ENCODE peak calls at places on chromosomes 12 and 14, in six cellular contexts. A, O, J, N, D and M are unnamed samples.

GRCh38 chr14:91903070-91903469 is 35.7 kb upstream of the TC2N start:
- DNase-seq in N (no peak), O (no peak), A (no peak), D (no peak), J (no peak), M (no peak)

GRCh38 chr12:92088802-92089201 is 56.8 kb downstream of the BTG1 start:
- DNase-seq in A (no peak), J (peak), N (no peak), O (no peak), D (no peak), M (no peak)

GRCh38 chr14:49879683-49880204 is 13.1 kb upstream of the ARF6 start:
- DNase-seq in D (peak), O (peak), N (no peak), J (peak), A (peak), M (no peak)

GRCh38 chr12:5073838-5074237 is 30.2 kb downstream of the KCNA5 start:
- DNase-seq in A (peak), O (no peak), N (no peak), J (no peak), D (no peak), M (no peak)

GRCh38 chr12:46722737-46723136 is 103.1 kb downstream of the SLC38A4 start:
- DNase-seq in N (no peak), O (no peak), A (peak), D (no peak), J (no peak), M (no peak)

GRCh38 chr14:72961579-72962335 is 35.5 kb downstream of the DCAF4 start:
- DNase-seq in J (no peak), D (no peak), N (no peak), A (no peak), O (no peak), M (peak)

GRCh38 chr12:103505371-103506236 is 9.8 kb upstream of the C12orf42 start:
- DNase-seq in A (no peak), N (no peak), D (no peak), O (no peak), J (no peak), M (no peak)

GRCh38 chr12:25056011-25056410 is 107.1 kb upstream of the BCAT1 start:
- DNase-seq in O (no peak), J (no peak), N (no peak), A (no peak), D (no peak), M (no peak)

GRCh38 chr12:103962493-103962892 is 3.2 kb upstream of the TDG start:
- DNase-seq in J (peak), A (no peak), N (no peak), O (no peak), D (no peak), M (no peak)

GRCh38 chr12:94202245-94203180 is 54.1 kb downstream of the PLXNC1 start:
- DNase-seq in J (no peak), A (peak), D (no peak), O (no peak), N (no peak), M (peak)

GRCh38 chr12:48977290-48978281 is 536 bp upstream of the WNT1 start:
- DNase-seq in O (peak), N (peak), J (peak), D (peak), A (no peak), M (no peak)

GRCh38 chr14:69712637-69713088 is 54.3 kb upstream of the SRSF5 start:
- DNase-seq in N (no peak), O (no peak), D (no peak), J (no peak), A (peak), M (peak)

GRCh38 chr14:100673085-100673806 is 53.4 kb upstream of the DLK1 start:
- DNase-seq in N (no peak), J (no peak), D (no peak), O (no peak), A (peak), M (no peak)

GRCh38 chr14:71472281-71472960 is 459.8 kb upstream of the RGS6 start:
- DNase-seq in A (no peak), D (no peak), N (no peak), O (no peak), J (no peak), M (no peak)

GRCh38 chr12:31234053-31234835 is 91.7 kb downstream of the SINHCAF start:
- DNase-seq in J (no peak), N (no peak), A (peak), D (no peak), O (peak), M (no peak)